ENCODE peak calls at places on chromosomes 4 and X, in eight cellular contexts. E is astrocyte, D is GM06990, I is epithelial cell of esophagus, C is bronchial epithelial cell, T is fibroblast of mammary gland, O is foreskin fibroblast, Y is colonic mucosa. V is an unnamed sample.

GRCh38 chr4:78165758-78166157 is 108.6 kb downstream of the FRAS1 start:
- DNase-seq in O (no peak), I (no peak), E (no peak), D (no peak), Y (no peak), T (no peak), C (no peak), V (no peak)

GRCh38 chr4:3510481-3510880 is 21.7 kb downstream of the LRPAP1 start:
- DNase-seq in C (no peak), I (no peak), T (no peak), O (no peak), Y (no peak), D (no peak), E (no peak), V (no peak)

GRCh38 chrX:43707812-43708548 is 51.9 kb downstream of the MAOA start:
- DNase-seq in C (peak), D (no peak), T (peak), O (peak), Y (peak), E (no peak), I (no peak), V (peak)

GRCh38 chrX:130014356-130014755 is 31.9 kb downstream of the BCORL1 start:
- DNase-seq in I (no peak), Y (no peak), C (no peak), O (no peak), D (no peak), T (no peak), E (no peak), V (no peak)

GRCh38 chrX:119272882-119273806 is 37.1 kb downstream of the PGRMC1 start:
- DNase-seq in E (peak), D (peak), T (peak), Y (peak), I (peak), C (peak), O (peak), V (peak)

GRCh38 chrX:78687586-78687985 is 28.5 kb upstream of the RTL3 start:
- DNase-seq in T (no peak), O (no peak), E (no peak), Y (no peak), D (peak), C (no peak), I (no peak), V (no peak)

GRCh38 chrX:151776113-151776790 is 41.7 kb downstream of the CNGA2 start:
- DNase-seq in D (no peak), O (peak), E (no peak), T (peak), Y (no peak), I (no peak), C (no peak), V (no peak)

GRCh38 chrX:37872303-37872655 is 24.9 kb upstream of the DYNLT3 start:
- DNase-seq in T (no peak), D (no peak), O (no peak), I (no peak), E (no peak), C (no peak), Y (no peak), V (no peak)

GRCh38 chr4:54657556-54658313 is at the start of gene KIT:
- DNase-seq in T (no peak), E (no peak), I (no peak), Y (peak), C (no peak), O (peak), D (peak), V (peak)

GRCh38 chr4:101695176-101695575 is 95.4 kb upstream of the BANK1 start:
- DNase-seq in I (peak), T (peak), E (peak), O (peak), Y (no peak), C (peak), D (no peak), V (peak)

GRCh38 chr4:111213520-111213919 is 590.6 kb upstream of the PITX2 start:
- DNase-seq in I (no peak), T (no peak), C (no peak), E (no peak), O (peak), D (no peak), Y (no peak), V (no peak)

GRCh38 chrX:72495041-72495440 is 77.6 kb downstream of the HDAC8 start:
- DNase-seq in E (no peak), O (peak), D (no peak), C (no peak), Y (no peak), T (peak), I (no peak), V (no peak)

GRCh38 chr4:73735231-73735630 is 5.1 kb upstream of the CXCL8 start:
- DNase-seq in C (peak), Y (no peak), O (peak), D (peak), T (peak), I (peak), E (peak), V (peak)

GRCh38 chr4:155687380-155687982 is 20.8 kb downstream of the GUCY1A1 start:
- DNase-seq in Y (no peak), T (no peak), D (no peak), C (no peak), E (no peak), I (no peak), O (no peak), V (no peak)

GRCh38 chr4:141074098-141074878 is 59.0 kb downstream of the RNF150 start:
- DNase-seq in O (no peak), Y (no peak), D (no peak), C (no peak), E (peak), T (no peak), I (no peak), V (peak)

GRCh38 chrX:20378291-20378920 is 111.7 kb upstream of the RPS6KA3 start:
- DNase-seq in C (peak), D (peak), E (peak), O (no peak), Y (peak), T (peak), I (peak), V (no peak)

GRCh38 chr4:169283114-169283509 is 12.4 kb upstream of the SH3RF1 start:
- DNase-seq in D (no peak), C (peak), T (peak), I (peak), O (peak), Y (no peak), E (peak), V (peak)

GRCh38 chr4:13829457-13829856 is 201.9 kb upstream of the BOD1L1 start:
- DNase-seq in T (peak), C (peak), I (peak), E (no peak), O (peak), D (no peak), Y (no peak), V (no peak)

GRCh38 chr4:118964891-118965411 is 76.3 kb downstream of the SYNPO2 start:
- DNase-seq in Y (no peak), O (peak), T (peak), D (no peak), C (no peak), E (peak), I (no peak), V (peak)

GRCh38 chr4:185859106-185859505 is 47.1 kb upstream of the SORBS2 start:
- DNase-seq in O (no peak), D (no peak), Y (peak), E (peak), I (no peak), T (no peak), C (no peak), V (peak)

GRCh38 chrX:47595701-47596655 is 13.7 kb downstream of the TIMP1 start:
- DNase-seq in T (peak), O (peak), D (no peak), I (peak), Y (no peak), C (no peak), E (peak), V (peak)

DNA sequence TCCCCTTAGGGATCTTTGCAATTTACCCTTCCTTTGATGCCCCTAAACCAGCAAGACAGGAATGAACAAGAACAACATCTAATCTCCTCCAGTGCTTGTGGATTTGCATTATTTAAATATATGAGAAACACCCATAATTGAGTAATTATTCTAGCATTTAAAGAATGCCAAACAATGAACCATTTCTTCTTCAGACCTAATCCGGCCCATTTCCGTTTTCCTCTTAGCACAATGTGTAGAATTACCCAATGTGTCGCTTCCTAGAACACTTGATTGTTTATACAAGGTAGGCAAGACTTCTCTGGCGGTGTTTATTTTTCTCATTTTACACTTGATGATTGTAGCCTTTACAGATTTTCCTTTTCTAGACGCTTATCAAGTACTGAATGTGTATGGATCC is 43.5 kb downstream of the CLDN34 start:
- DNase-seq in I (peak), E (peak), T (no peak), C (peak), O (peak), D (no peak), Y (no peak), V (peak)
- H3K4me3 ChIP-seq in I (no peak), E (no peak), T (no peak), C (no peak), O (no peak), D (no peak), Y (no peak), V (no peak)

DNA sequence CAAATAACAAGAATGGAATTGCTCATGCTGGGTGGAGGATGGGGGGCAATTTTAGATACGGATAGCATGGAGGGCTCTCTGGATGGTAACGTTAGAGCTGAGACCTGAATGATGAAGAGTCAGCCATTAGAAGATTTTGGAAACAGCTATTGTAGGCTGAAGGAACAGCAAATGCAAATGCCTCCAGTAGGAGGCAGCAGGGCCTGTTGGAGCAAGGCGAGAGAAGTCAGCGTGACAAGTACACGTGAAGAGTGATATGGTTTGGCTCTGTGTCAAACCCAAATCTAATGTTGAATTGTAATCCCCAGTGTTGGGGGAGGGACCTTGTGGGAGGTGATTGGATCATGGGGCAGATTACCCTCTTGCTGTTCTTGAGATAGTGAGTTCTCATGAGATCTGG is 59.3 kb upstream of the SOD3 start:
- DNase-seq in D (no peak), Y (peak), O (peak), I (peak), E (no peak), C (peak), T (peak), V (peak)
- TF ChIP-seq CTCF in D (peak), Y (peak), O (peak), I (peak), E (peak), C (peak), T (peak), V (peak)

DNA sequence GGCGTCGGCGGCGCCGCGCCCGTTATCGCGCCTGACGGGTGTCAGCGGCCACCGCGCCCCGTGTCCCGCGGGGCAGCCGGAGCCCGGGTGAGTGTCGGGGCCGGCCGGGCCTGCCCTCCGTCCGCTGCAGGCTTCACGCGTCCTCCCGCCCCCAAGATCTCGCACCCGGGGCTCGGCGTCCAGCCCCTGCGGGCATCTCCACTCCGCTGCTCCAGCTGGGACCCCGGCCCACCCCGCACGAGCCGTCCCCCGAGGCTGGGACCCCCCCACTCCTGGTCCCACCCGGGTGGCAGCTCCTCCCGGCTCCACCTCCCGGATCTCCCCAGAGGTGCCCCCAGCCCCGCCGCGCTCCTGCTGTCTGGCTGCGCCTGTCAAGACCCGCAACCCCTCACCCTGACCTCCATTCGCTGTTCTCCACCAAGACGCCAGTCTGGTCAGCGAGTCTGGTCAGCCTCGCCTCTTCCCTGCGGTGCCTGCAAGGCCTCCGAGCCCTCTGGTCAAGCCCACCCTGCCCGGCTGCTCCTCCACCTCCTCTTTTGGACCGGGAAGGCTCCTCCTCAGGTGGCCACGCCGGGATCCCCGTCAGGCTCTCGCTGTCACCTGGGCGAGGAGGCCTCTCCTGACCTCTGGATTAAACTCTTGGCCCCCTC is 66.0 kb upstream of the NKX1-1 start:
- DNase-seq in Y (no peak), T (no peak), C (no peak), D (no peak), E (no peak), I (no peak), O (no peak), V (no peak)
- H3K4me3 ChIP-seq in Y (no peak), T (no peak), C (no peak), D (no peak), E (no peak), I (no peak), O (no peak), V (no peak)

GRCh38 chr4:103634236-103634635 is 85.5 kb downstream of the TACR3 start:
- DNase-seq in I (peak), D (no peak), Y (no peak), E (no peak), C (peak), T (peak), O (no peak), V (no peak)
- TF ChIP-seq CTCF in I (peak), D (no peak), Y (no peak), E (no peak), C (no peak), T (no peak), O (no peak), V (no peak)

V was measured in fibroblast of pulmonary artery.